ENCODE peak calls at places on chromosomes 12 and 14, in four cellular contexts. E is progenitor cell of endocrine pancreas, K is HepG2, C is right lobe of liver. A is an unnamed sample.

GRCh38 chr12:105477873-105478272 is 147.4 kb downstream of the C12orf75 start:
- DNase-seq in K (no peak), E (no peak), C (no peak), A (no peak)

GRCh38 chr14:34059925-34060746 is 109.3 kb upstream of the EGLN3 start:
- DNase-seq in K (peak; percentile 56), E (peak; percentile 62), C (peak; percentile 87), A (peak; percentile 20)

GRCh38 chr12:24470050-24470449 is 478.9 kb downstream of the BCAT1 start:
- DNase-seq in K (no peak), E (no peak), C (no peak), A (no peak)

GRCh38 chr12:42691991-42692557 is 102.5 kb upstream of the PRICKLE1 start:
- DNase-seq in E (no peak), K (peak; percentile 3), C (no peak), A (no peak)

GRCh38 chr12:99521664-99522063 is 125.9 kb upstream of the GARIN6 start:
- DNase-seq in K (no peak), E (no peak), C (no peak), A (no peak)

GRCh38 chr12:106135075-106135474 is 3.7 kb downstream of the NUAK1 start:
- DNase-seq in C (no peak), E (no peak), K (no peak), A (no peak)

GRCh38 chr12:3141339-3142321 is 64.5 kb downstream of the TSPAN9 start:
- DNase-seq in E (no peak), C (no peak), K (no peak), A (no peak)

GRCh38 chr14:105411017-105411941 is 8.3 kb upstream of the MTA1 start:
- DNase-seq in K (no peak), E (no peak), C (peak; percentile 55), A (peak; percentile 41)

GRCh38 chr14:21768116-21768874 is 94.7 kb upstream of the OR4E1 start:
- DNase-seq in K (peak; percentile 42), E (no peak), C (no peak), A (no peak)

GRCh38 chr14:96136361-96136760 is 68.3 kb upstream of the BDKRB2 start:
- DNase-seq in K (no peak), E (no peak), C (no peak), A (no peak)

GRCh38 chr12:77608157-77608755 is 222.4 kb upstream of the NAV3 start:
- DNase-seq in K (no peak), E (no peak), C (no peak), A (no peak)

GRCh38 chr14:63367742-63368364 is 49.1 kb upstream of the GPHB5 start:
- DNase-seq in E (no peak), K (no peak), C (no peak), A (no peak)

GRCh38 chr14:50371546-50371945 is 25.1 kb downstream of the CDKL1 start:
- DNase-seq in C (no peak), K (no peak), E (no peak), A (no peak)

GRCh38 chr12:48972213-48973021 is 882 bp upstream of the WNT10B start:
- DNase-seq in K (no peak), E (no peak), C (no peak), A (no peak)

GRCh38 chr12:104055686-104056388 is 5.8 kb upstream of the GLT8D2 start:
- DNase-seq in K (no peak), C (peak; percentile 70), E (no peak), A (no peak)

GRCh38 chr14:102121567-102121966 is 18.1 kb upstream of the WDR20 start:
- DNase-seq in C (no peak), K (no peak), E (no peak), A (no peak)

GRCh38 chr12:7444537-7444936 is 584 bp upstream of the CD163L1 start:
- DNase-seq in E (no peak), K (no peak), C (no peak), A (no peak)

GRCh38 chr14:37890095-37890494 is 294.7 kb downstream of the TTC6 start:
- DNase-seq in K (no peak), E (no peak), C (no peak), A (no peak)

GRCh38 chr14:85010186-85010585 is 519.8 kb upstream of the FLRT2 start:
- DNase-seq in C (no peak), E (no peak), K (no peak), A (no peak)

GRCh38 chr12:27305673-27306504 is 26.7 kb upstream of the BMAL2 start:
- DNase-seq in K (peak; percentile 28), E (no peak), C (no peak), A (no peak)

GRCh38 chr12:57171668-57172067 is 24.2 kb upstream of the LRP1-AS start:
- DNase-seq in C (no peak), K (no peak), E (no peak), A (no peak)

GRCh38 chr12:112573151-112573550 is 154.4 kb downstream of the PTPN11 start:
- DNase-seq in C (no peak), K (no peak), E (no peak), A (no peak)

GRCh38 chr14:63644741-63645140 is 3.1 kb upstream of the WDR89 start:
- DNase-seq in E (no peak), C (no peak), K (no peak), A (no peak)

GRCh38 chr14:74442757-74443156 is 16.7 kb upstream of the SYNDIG1L start:
- DNase-seq in E (no peak), K (no peak), C (no peak), A (no peak)
- TF ChIP-seq CTCF in E (no peak), K (no peak), C (no peak), A (no peak)

DNA sequence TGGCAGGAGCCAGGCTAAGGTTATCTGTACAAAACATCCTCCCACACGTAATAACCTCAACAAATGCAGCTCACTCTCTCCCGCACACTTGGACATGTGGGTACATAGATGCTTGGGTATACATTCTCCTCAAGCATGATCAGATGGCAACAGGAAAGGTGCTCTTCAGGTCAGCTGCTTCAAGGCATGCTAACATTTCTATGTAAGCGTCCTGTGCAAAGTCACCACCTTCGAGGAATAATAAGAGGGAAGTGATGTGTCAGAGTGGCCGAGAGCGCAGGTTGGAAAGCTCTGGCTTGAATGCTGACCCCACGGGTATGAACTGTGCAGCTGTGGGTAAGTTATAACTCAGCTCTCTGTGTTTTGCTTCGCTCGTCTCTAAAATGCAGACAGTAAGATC is 24.2 kb upstream of the SLC6A12 start:
- DNase-seq in K (no peak), C (no peak), E (no peak), A (no peak)
- TF ChIP-seq CTCF in K (no peak), C (no peak), E (no peak), A (no peak)

DNA sequence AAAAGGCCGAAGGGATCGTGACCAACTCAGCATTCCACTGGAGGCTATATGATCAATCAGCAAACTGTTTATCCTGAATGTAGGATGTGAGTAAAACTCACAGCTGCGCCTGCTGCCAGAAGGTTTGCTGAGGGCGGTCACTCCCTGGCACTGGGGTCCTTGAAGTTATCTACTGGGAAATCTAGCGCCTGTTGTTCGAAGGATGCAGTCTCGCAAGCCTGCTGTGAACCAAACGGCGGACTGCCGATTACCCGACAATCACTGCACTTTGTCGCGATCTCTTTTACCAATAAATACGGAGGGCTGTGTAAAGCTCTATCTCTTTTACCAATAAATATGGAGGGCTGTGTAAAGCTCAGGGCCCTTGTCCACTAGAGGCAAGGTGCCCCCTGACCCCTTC is 12.9 kb downstream of the DDX51 start:
- DNase-seq in K (no peak), E (no peak), C (peak; percentile 9), A (no peak)
- TF ChIP-seq CTCF in K (no peak), E (no peak), C (no peak), A (no peak)

GRCh38 chr12:92928962-92929915 is at the start of gene EEA1:
- DNase-seq in E (peak; percentile 91), K (peak; percentile 91), C (peak; percentile 99), A (peak; percentile 91)
- TF ChIP-seq CTCF in E (peak; percentile 18), K (peak; percentile 42), C (peak; percentile 7), A (no peak)

GRCh38 chr14:24734917-24735500 is 101.0 kb upstream of the GZMB start:
- DNase-seq in K (peak; percentile 86), E (peak; percentile 21), C (no peak), A (no peak)
- TF ChIP-seq CTCF in K (peak; percentile 91), E (peak; percentile 87), C (peak; percentile 73), A (no peak)

GRCh38 chr12:54415223-54415929 is 3.7 kb downstream of the ITGA5 start:
- DNase-seq in E (no peak), K (no peak), C (peak; percentile 75), A (no peak)
- TF ChIP-seq CTCF in E (no peak), K (no peak), C (no peak), A (no peak)

GRCh38 chr14:75164809-75165208 is 11.6 kb downstream of the TMED10 start:
- DNase-seq in K (no peak), C (no peak), E (no peak), A (no peak)

GRCh38 chr14:75163677-75164076 is 12.7 kb downstream of the TMED10 start:
- DNase-seq in C (no peak), E (no peak), K (no peak), A (no peak)

GRCh38 chr14:75165586-75166391 is 10.6 kb downstream of the TMED10 start:
- DNase-seq in E (no peak), K (no peak), C (no peak), A (no peak)

GRCh38 chr14:75158843-75159614 is 17.4 kb downstream of the TMED10 start:
- DNase-seq in K (no peak), C (no peak), E (no peak), A (no peak)

DNA sequence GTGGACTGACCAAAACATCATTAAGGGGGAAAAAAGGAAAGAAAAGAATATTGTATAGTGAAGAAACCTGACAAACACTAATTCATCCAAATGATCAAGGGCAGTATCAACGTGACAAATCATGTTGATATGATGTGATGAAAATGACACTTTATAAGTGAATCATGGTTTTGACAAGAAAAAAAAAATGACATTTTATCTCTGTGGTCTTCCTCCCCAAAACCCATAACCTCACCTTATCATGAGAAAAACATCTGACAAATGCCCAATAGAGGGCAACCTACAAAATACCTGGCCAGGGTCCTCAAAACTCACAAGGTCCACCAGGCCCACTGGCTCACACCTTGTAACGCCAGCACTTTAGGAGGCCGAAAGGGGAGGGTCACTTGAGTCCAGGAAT is 13.8 kb downstream of the TMED10 start:
- DNase-seq in K (no peak), E (no peak), C (no peak), A (no peak)
- TF ChIP-seq CTCF in K (peak; percentile 15), E (no peak), C (no peak), A (no peak)